ENCODE peak calls at places on chromosomes 13 and 19, in nine cellular contexts. P, Z, X, V, Y, J, E, N and O are unnamed samples.

GRCh38 chr19:30450101-30450500 is 77.9 kb downstream of the ZNF536 start:
- DNase-seq in X (no peak), Z (peak), J (peak), P (no peak), V (no peak), N (no peak), Y (no peak), E (peak), O (peak)

GRCh38 chr19:18119243-18120105 is 21.9 kb downstream of the MAST3 start:
- DNase-seq in P (no peak), V (peak), X (no peak), J (no peak), N (no peak), Y (peak), E (no peak), Z (no peak), O (no peak)

GRCh38 chr19:30254789-30255188 is 117.4 kb upstream of the ZNF536 start:
- DNase-seq in Y (no peak), J (no peak), V (no peak), P (no peak), X (no peak), Z (no peak), N (no peak), E (no peak), O (no peak)

GRCh38 chr19:33047422-33047821 is 17.3 kb downstream of the RHPN2 start:
- DNase-seq in P (no peak), X (no peak), N (no peak), Y (no peak), V (no peak), J (no peak), E (peak), Z (no peak), O (no peak)

GRCh38 chr19:4707956-4708650 is 15.5 kb downstream of the DPP9 start:
- DNase-seq in X (no peak), J (no peak), E (no peak), Z (no peak), N (no peak), V (no peak), P (no peak), Y (no peak), O (peak)

GRCh38 chr13:46124967-46125933 is 20.4 kb upstream of the CPB2 start:
- DNase-seq in X (no peak), N (no peak), Y (no peak), E (no peak), P (no peak), Z (no peak), J (no peak), V (no peak), O (no peak)

GRCh38 chr13:112938680-112939079 is 30.3 kb upstream of the MCF2L start:
- DNase-seq in Z (no peak), N (no peak), P (no peak), V (no peak), J (no peak), Y (no peak), E (no peak), X (no peak), O (no peak)

GRCh38 chr13:96499646-96500045 is 409.7 kb downstream of the HS6ST3 start:
- DNase-seq in P (no peak), Z (no peak), V (no peak), E (no peak), X (no peak), N (no peak), Y (no peak), J (no peak), O (no peak)

GRCh38 chr19:53193534-53194222 is 520 bp upstream of the ZNF665 start:
- DNase-seq in X (no peak), J (no peak), E (no peak), Y (no peak), N (no peak), V (no peak), P (no peak), Z (no peak), O (no peak)